ENCODE peak calls at places on chromosome 3, in seven cellular contexts. J is NB4, F is progenitor cell of endocrine pancreas, B is BJ, C is psoas muscle, G is neural progenitor cell, Z is right atrium auricular region. U is an unnamed sample.

GRCh38 chr3:193560870-193561269 is 6.2 kb upstream of the ATP13A4 start:
- DNase-seq in F (no peak), C (no peak), Z (no peak), G (no peak), J (no peak), B (no peak), U (no peak)

GRCh38 chr3:54660599-54661210 is 267.2 kb downstream of the LRTM1 start:
- DNase-seq in F (no peak), J (no peak), C (peak; percentile 25), B (no peak), Z (peak; percentile 70), G (peak; percentile 57), U (no peak)

GRCh38 chr3:1082024-1082633 is 10.7 kb upstream of the CNTN6 start:
- DNase-seq in C (no peak), G (peak; percentile 77), J (peak; percentile 46), B (no peak), Z (no peak), F (peak; percentile 22), U (peak; percentile 15)

GRCh38 chr3:43389388-43390254 is 103.3 kb downstream of the SNRK start:
- DNase-seq in C (no peak), B (no peak), Z (peak; percentile 81), J (peak; percentile 66), F (no peak), G (no peak), U (no peak)

GRCh38 chr3:85567074-85567676 is 608.4 kb downstream of the CADM2 start:
- DNase-seq in Z (no peak), F (no peak), C (peak; percentile 15), G (peak; percentile 82), B (no peak), J (peak; percentile 69), U (peak; percentile 20)

GRCh38 chr3:174529298-174529697 is 329.8 kb upstream of the NAALADL2 start:
- DNase-seq in C (no peak), Z (no peak), J (peak; percentile 9), B (no peak), F (no peak), G (no peak), U (no peak)

GRCh38 chr3:45579251-45579650 is 15.3 kb upstream of the LIMD1 start:
- DNase-seq in Z (no peak), G (no peak), B (no peak), J (no peak), C (no peak), F (no peak), U (no peak)

GRCh38 chr3:44104668-44105321 is 136.9 kb upstream of the TOPAZ1 start:
- DNase-seq in G (no peak), F (no peak), C (no peak), J (peak; percentile 19), Z (no peak), B (peak; percentile 13), U (peak; percentile 81)

GRCh38 chr3:173217127-173217526 is 76.1 kb upstream of the SPATA16 start:
- DNase-seq in J (no peak), F (no peak), Z (no peak), C (no peak), B (no peak), G (no peak), U (no peak)

GRCh38 chr3:72659609-72660008 is 188.6 kb downstream of the SHQ1 start:
- DNase-seq in G (no peak), Z (no peak), B (no peak), C (no peak), F (no peak), J (no peak), U (no peak)

GRCh38 chr3:188491276-188491687 is 337.3 kb downstream of the LPP start:
- DNase-seq in F (no peak), G (no peak), Z (no peak), C (no peak), B (no peak), J (no peak), U (no peak)

GRCh38 chr3:189304465-189305341 is 132.9 kb downstream of the TPRG1 start:
- DNase-seq in C (no peak), J (no peak), Z (no peak), B (peak; percentile 26), F (no peak), G (no peak), U (no peak)

GRCh38 chr3:35408882-35409281 is 230.4 kb upstream of the ARPP21 start:
- DNase-seq in Z (no peak), G (no peak), B (no peak), J (no peak), F (no peak), C (no peak), U (no peak)

GRCh38 chr3:133595341-133595740 is 21.9 kb downstream of the CDV3 start:
- DNase-seq in C (no peak), Z (no peak), G (no peak), B (no peak), F (no peak), J (no peak), U (no peak)

GRCh38 chr3:148866261-148866660 is 1.2 kb downstream of the CPA3 start:
- DNase-seq in Z (no peak), B (no peak), J (no peak), C (no peak), G (no peak), F (no peak), U (no peak)

GRCh38 chr3:167228135-167228534 is 152.0 kb downstream of the ZBBX start:
- DNase-seq in F (no peak), C (no peak), J (peak; percentile 15), Z (no peak), G (no peak), B (no peak), U (no peak)

GRCh38 chr3:30908466-30909037 is 14.1 kb upstream of the GADL1 start:
- DNase-seq in C (no peak), J (no peak), B (no peak), G (no peak), Z (no peak), F (no peak), U (no peak)

GRCh38 chr3:111012388-111013248 is 59.0 kb upstream of the NECTIN3 start:
- DNase-seq in C (no peak), B (no peak), J (peak; percentile 2), F (no peak), Z (no peak), G (peak; percentile 52), U (no peak)

GRCh38 chr3:22245817-22246583 is 495.0 kb upstream of the ZNF385D start:
- DNase-seq in J (no peak), G (no peak), B (no peak), Z (no peak), F (no peak), C (no peak), U (no peak)

GRCh38 chr3:4643904-4644547 is 150.9 kb downstream of the ITPR1 start:
- DNase-seq in C (no peak), G (no peak), Z (no peak), F (no peak), J (no peak), B (no peak), U (no peak)

GRCh38 chr3:76728411-76728810 is 311.5 kb upstream of the ROBO2 start:
- DNase-seq in J (no peak), Z (no peak), B (no peak), G (no peak), F (no peak), C (no peak), U (no peak)

GRCh38 chr3:28586325-28586724 is 237.7 kb upstream of the AZI2 start:
- DNase-seq in Z (no peak), G (no peak), F (no peak), C (no peak), J (no peak), B (no peak), U (no peak)

DNA sequence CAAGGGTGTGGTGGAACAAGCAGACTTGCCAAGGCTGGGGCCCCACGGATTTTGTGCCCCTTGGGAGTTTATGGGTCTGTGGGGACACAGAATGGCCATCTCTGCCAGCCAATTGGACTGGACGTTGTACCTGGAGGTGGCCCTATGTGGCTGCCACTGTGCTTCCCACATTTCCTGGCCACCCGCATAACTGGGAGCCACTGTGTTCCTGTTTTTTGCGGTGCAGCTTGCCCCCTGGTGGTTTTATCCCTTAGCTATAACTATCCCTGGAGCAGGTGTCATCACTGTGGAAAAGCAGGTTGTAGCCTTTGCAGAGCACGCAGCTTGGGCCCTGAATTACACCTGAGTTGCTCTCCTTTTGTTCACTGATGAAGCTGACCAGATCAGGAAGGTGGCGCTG is 306.3 kb downstream of the ZPLD1 start:
- DNase-seq in Z (no peak), B (no peak), G (peak; percentile 6), C (no peak), F (no peak), J (no peak), U (no peak)
- TF ChIP-seq CTCF in Z (peak; percentile 36), B (peak; percentile 20), G (peak; percentile 36), C (no peak), F (no peak), J (no peak), U (peak; percentile 10)

GRCh38 chr3:171165986-171166385 is 139.5 kb upstream of the SLC2A2 start:
- DNase-seq in C (no peak), J (no peak), B (no peak), Z (no peak), F (no peak), G (no peak), U (no peak)

GRCh38 chr3:171165499-171165921 is 139.0 kb upstream of the SLC2A2 start:
- DNase-seq in B (no peak), J (no peak), Z (no peak), F (no peak), C (no peak), G (no peak), U (no peak)

GRCh38 chr3:171160326-171160725 is 133.8 kb upstream of the SLC2A2 start:
- DNase-seq in B (no peak), F (no peak), J (peak; percentile 38), G (no peak), C (no peak), Z (no peak), U (no peak)

GRCh38 chr3:171163724-171164465 is 137.4 kb upstream of the SLC2A2 start:
- DNase-seq in F (no peak), C (no peak), Z (no peak), G (no peak), J (no peak), B (no peak), U (no peak)

GRCh38 chr3:171162986-171163723 is 136.6 kb upstream of the SLC2A2 start:
- DNase-seq in G (peak; percentile 24), J (peak; percentile 63), B (no peak), C (no peak), F (no peak), Z (no peak), U (peak; percentile 65)
- TF ChIP-seq CTCF in G (peak; percentile 72), J (peak; percentile 50), B (peak; percentile 44), C (peak; percentile 49), F (peak; percentile 54), Z (peak; percentile 49), U (peak; percentile 69)

GRCh38 chr3:40801276-40801675 is 276.5 kb downstream of the ZNF621 start:
- DNase-seq in B (no peak), F (no peak), J (no peak), G (no peak), Z (no peak), C (no peak), U (no peak)
- TF ChIP-seq CTCF in B (no peak), F (no peak), J (no peak), G (no peak), Z (no peak), C (no peak), U (no peak)

GRCh38 chr3:70308760-70309159 is 3.7 kb downstream of the MDFIC2 start:
- DNase-seq in J (peak; percentile 6), C (no peak), B (no peak), Z (no peak), F (no peak), G (peak; percentile 48), U (no peak)
- TF ChIP-seq CTCF in J (no peak), C (no peak), B (peak; percentile 16), Z (no peak), F (peak; percentile 35), G (peak; percentile 54), U (peak; percentile 16)